ENCODE peak calls at places on chromosome 3, in five cellular contexts. One of them, this sample, is unnamed.
A peak's percentile ranks its signal among the peaks of the same experiment; 100 is the strongest.

GRCh38 chr3:66497288-66497972 is 3.4 kb downstream of the LRIG1 start:
- DNase-seq in CD8-positive, alpha-beta T cell: no peak
- DNase-seq in dorsolateral prefrontal cortex: no peak
- DNase-seq in stomach: no peak
- DNase-seq in PC-9: no peak
- DNase-seq in this sample: no peak

GRCh38 chr3:127550758-127551157 is 39.8 kb downstream of the TPRA1 start:
- DNase-seq in dorsolateral prefrontal cortex: no peak
- DNase-seq in stomach: no peak
- DNase-seq in PC-9: no peak
- DNase-seq in CD8-positive, alpha-beta T cell: no peak
- DNase-seq in this sample: no peak

GRCh38 chr3:160641675-160642330 is 35.2 kb upstream of the ARL14 start:
- DNase-seq in stomach: no peak
- DNase-seq in dorsolateral prefrontal cortex: no peak
- DNase-seq in CD8-positive, alpha-beta T cell: no peak
- DNase-seq in PC-9: no peak
- DNase-seq in this sample: no peak

GRCh38 chr3:129323651-129324294 is 45.1 kb downstream of the HMCES start:
- DNase-seq in dorsolateral prefrontal cortex: no peak
- DNase-seq in stomach: no peak
- DNase-seq in PC-9: no peak
- DNase-seq in CD8-positive, alpha-beta T cell: no peak
- DNase-seq in this sample: no peak

GRCh38 chr3:127712461-127712860 is 39.7 kb downstream of the ABTB1 start:
- DNase-seq in PC-9: no peak
- DNase-seq in stomach: no peak
- DNase-seq in CD8-positive, alpha-beta T cell: no peak
- DNase-seq in dorsolateral prefrontal cortex: peak; percentile 27
- DNase-seq in this sample: no peak

GRCh38 chr3:148727242-148727641 is 29.5 kb downstream of the AGTR1 start:
- DNase-seq in PC-9: peak; percentile 17
- DNase-seq in stomach: no peak
- DNase-seq in CD8-positive, alpha-beta T cell: no peak
- DNase-seq in dorsolateral prefrontal cortex: peak; percentile 35
- DNase-seq in this sample: no peak

GRCh38 chr3:32401541-32402052 is 9.9 kb downstream of the CMTM7 start:
- DNase-seq in PC-9: peak; percentile 67
- DNase-seq in CD8-positive, alpha-beta T cell: peak; percentile 67
- DNase-seq in dorsolateral prefrontal cortex: peak; percentile 68
- DNase-seq in stomach: peak; percentile 74
- DNase-seq in this sample: peak; percentile 85

GRCh38 chr3:2156244-2156847 is 57.7 kb downstream of the CNTN4 start:
- DNase-seq in stomach: no peak
- DNase-seq in dorsolateral prefrontal cortex: no peak
- DNase-seq in PC-9: peak; percentile 3
- DNase-seq in CD8-positive, alpha-beta T cell: no peak
- DNase-seq in this sample: no peak

GRCh38 chr3:177597325-177598109 is 400.2 kb upstream of the TBL1XR1 start:
- DNase-seq in dorsolateral prefrontal cortex: no peak
- DNase-seq in CD8-positive, alpha-beta T cell: peak; percentile 13
- DNase-seq in stomach: no peak
- DNase-seq in PC-9: peak; percentile 26
- DNase-seq in this sample: no peak

GRCh38 chr3:42492508-42493080 is 9.8 kb upstream of the VIPR1 start:
- DNase-seq in dorsolateral prefrontal cortex: no peak
- DNase-seq in CD8-positive, alpha-beta T cell: no peak
- DNase-seq in PC-9: no peak
- DNase-seq in stomach: no peak
- DNase-seq in this sample: peak; percentile 47

GRCh38 chr3:183317271-183317670 is 64.2 kb downstream of the B3GNT5 start:
- DNase-seq in CD8-positive, alpha-beta T cell: no peak
- DNase-seq in PC-9: no peak
- DNase-seq in dorsolateral prefrontal cortex: no peak
- DNase-seq in stomach: no peak
- DNase-seq in this sample: no peak

GRCh38 chr3:174198199-174198598 is 660.9 kb upstream of the NAALADL2 start:
- DNase-seq in stomach: no peak
- DNase-seq in dorsolateral prefrontal cortex: no peak
- DNase-seq in PC-9: no peak
- DNase-seq in CD8-positive, alpha-beta T cell: no peak
- DNase-seq in this sample: no peak

GRCh38 chr3:8712045-8712870 is 21.3 kb upstream of the CAV3 start:
- DNase-seq in stomach: no peak
- DNase-seq in dorsolateral prefrontal cortex: no peak
- DNase-seq in PC-9: no peak
- DNase-seq in CD8-positive, alpha-beta T cell: no peak
- DNase-seq in this sample: no peak

GRCh38 chr3:64848127-64848526 is 160.3 kb upstream of the ADAMTS9 start:
- DNase-seq in dorsolateral prefrontal cortex: no peak
- DNase-seq in CD8-positive, alpha-beta T cell: no peak
- DNase-seq in PC-9: no peak
- DNase-seq in stomach: no peak
- DNase-seq in this sample: no peak

GRCh38 chr3:37558580-37558979 is 303.1 kb upstream of the CTDSPL start:
- DNase-seq in dorsolateral prefrontal cortex: no peak
- DNase-seq in stomach: no peak
- DNase-seq in PC-9: no peak
- DNase-seq in CD8-positive, alpha-beta T cell: no peak
- DNase-seq in this sample: no peak

GRCh38 chr3:37902674-37903073 is 41.0 kb downstream of the CTDSPL start:
- DNase-seq in stomach: no peak
- DNase-seq in PC-9: no peak
- DNase-seq in dorsolateral prefrontal cortex: no peak
- DNase-seq in CD8-positive, alpha-beta T cell: no peak
- DNase-seq in this sample: no peak

GRCh38 chr3:129045675-129046036 is 14.9 kb upstream of the GP9 start:
- DNase-seq in dorsolateral prefrontal cortex: no peak
- DNase-seq in CD8-positive, alpha-beta T cell: peak; percentile 52
- DNase-seq in PC-9: no peak
- DNase-seq in stomach: no peak
- DNase-seq in this sample: no peak

GRCh38 chr3:126399348-126399730 is 4.6 kb downstream of the CFAP100 start:
- DNase-seq in dorsolateral prefrontal cortex: no peak
- DNase-seq in stomach: no peak
- DNase-seq in PC-9: peak; percentile 23
- DNase-seq in CD8-positive, alpha-beta T cell: no peak
- DNase-seq in this sample: no peak

GRCh38 chr3:32831062-32831461 is 13.3 kb downstream of the TRIM71 start:
- DNase-seq in CD8-positive, alpha-beta T cell: no peak
- DNase-seq in dorsolateral prefrontal cortex: no peak
- DNase-seq in PC-9: no peak
- DNase-seq in stomach: no peak
- DNase-seq in this sample: no peak

GRCh38 chr3:88440701-88441100 is 290.9 kb downstream of the C3orf38 start:
- DNase-seq in CD8-positive, alpha-beta T cell: no peak
- DNase-seq in PC-9: no peak
- DNase-seq in stomach: no peak
- DNase-seq in dorsolateral prefrontal cortex: no peak
- DNase-seq in this sample: no peak

GRCh38 chr3:167078070-167078622 is 302.0 kb downstream of the ZBBX start:
- DNase-seq in stomach: no peak
- DNase-seq in CD8-positive, alpha-beta T cell: no peak
- DNase-seq in PC-9: no peak
- DNase-seq in dorsolateral prefrontal cortex: no peak
- DNase-seq in this sample: no peak

GRCh38 chr3:48727511-48727910 is 10.5 kb upstream of the IP6K2 start:
- DNase-seq in dorsolateral prefrontal cortex: no peak
- DNase-seq in stomach: no peak
- DNase-seq in CD8-positive, alpha-beta T cell: no peak
- DNase-seq in PC-9: no peak
- DNase-seq in this sample: no peak

GRCh38 chr3:37530298-37530697 is 331.4 kb upstream of the CTDSPL start:
- DNase-seq in dorsolateral prefrontal cortex: no peak
- DNase-seq in stomach: no peak
- DNase-seq in PC-9: no peak
- DNase-seq in CD8-positive, alpha-beta T cell: no peak
- DNase-seq in this sample: no peak

GRCh38 chr3:109050591-109051167 is 67.3 kb downstream of the MORC1 start:
- DNase-seq in stomach: no peak
- DNase-seq in PC-9: peak; percentile 20
- DNase-seq in dorsolateral prefrontal cortex: no peak
- DNase-seq in CD8-positive, alpha-beta T cell: peak; percentile 7
- DNase-seq in this sample: no peak

GRCh38 chr3:189276481-189277190 is 104.9 kb downstream of the TPRG1 start:
- DNase-seq in PC-9: peak; percentile 27
- DNase-seq in CD8-positive, alpha-beta T cell: no peak
- DNase-seq in stomach: no peak
- DNase-seq in dorsolateral prefrontal cortex: no peak
- DNase-seq in this sample: no peak

GRCh38 chr3:1092771-1093170 is at the start of gene CNTN6:
- DNase-seq in PC-9: no peak
- DNase-seq in dorsolateral prefrontal cortex: peak; percentile 28
- DNase-seq in stomach: no peak
- DNase-seq in CD8-positive, alpha-beta T cell: no peak
- DNase-seq in this sample: no peak

GRCh38 chr3:37904614-37905047 is 43.0 kb downstream of the CTDSPL start:
- DNase-seq in CD8-positive, alpha-beta T cell: no peak
- DNase-seq in PC-9: no peak
- DNase-seq in dorsolateral prefrontal cortex: no peak
- DNase-seq in stomach: no peak
- DNase-seq in this sample: no peak

GRCh38 chr3:173622156-173622555 is 224.6 kb downstream of the NLGN1 start:
- DNase-seq in PC-9: no peak
- DNase-seq in stomach: no peak
- DNase-seq in dorsolateral prefrontal cortex: no peak
- DNase-seq in CD8-positive, alpha-beta T cell: no peak
- DNase-seq in this sample: no peak

GRCh38 chr3:154144825-154145465 is 23.8 kb downstream of the ARHGEF26 start:
- DNase-seq in stomach: no peak
- DNase-seq in CD8-positive, alpha-beta T cell: no peak
- DNase-seq in PC-9: no peak
- DNase-seq in dorsolateral prefrontal cortex: no peak
- DNase-seq in this sample: no peak

GRCh38 chr3:171427771-171428320 is 32.4 kb downstream of the TNIK start:
- DNase-seq in dorsolateral prefrontal cortex: no peak
- DNase-seq in stomach: no peak
- DNase-seq in CD8-positive, alpha-beta T cell: no peak
- DNase-seq in PC-9: no peak
- DNase-seq in this sample: no peak
- H3K4me3 ChIP-seq in dorsolateral prefrontal cortex: no peak overlapping the region
- H3K4me3 ChIP-seq in stomach: no peak overlapping the region
- H3K4me3 ChIP-seq in CD8-positive, alpha-beta T cell: no peak overlapping the region
- H3K4me3 ChIP-seq in PC-9: no peak overlapping the region
- H3K4me3 ChIP-seq in this sample: no peak overlapping the region

GRCh38 chr3:44065741-44066140 is 175.9 kb upstream of the TOPAZ1 start:
- DNase-seq in CD8-positive, alpha-beta T cell: no peak
- DNase-seq in dorsolateral prefrontal cortex: no peak
- DNase-seq in PC-9: no peak
- DNase-seq in stomach: no peak
- DNase-seq in this sample: no peak
- TF ChIP-seq CTCF in CD8-positive, alpha-beta T cell: no peak
- TF ChIP-seq CTCF in dorsolateral prefrontal cortex: no peak
- TF ChIP-seq CTCF in PC-9: no peak
- TF ChIP-seq CTCF in stomach: no peak
- TF ChIP-seq CTCF in this sample: no peak

DNA sequence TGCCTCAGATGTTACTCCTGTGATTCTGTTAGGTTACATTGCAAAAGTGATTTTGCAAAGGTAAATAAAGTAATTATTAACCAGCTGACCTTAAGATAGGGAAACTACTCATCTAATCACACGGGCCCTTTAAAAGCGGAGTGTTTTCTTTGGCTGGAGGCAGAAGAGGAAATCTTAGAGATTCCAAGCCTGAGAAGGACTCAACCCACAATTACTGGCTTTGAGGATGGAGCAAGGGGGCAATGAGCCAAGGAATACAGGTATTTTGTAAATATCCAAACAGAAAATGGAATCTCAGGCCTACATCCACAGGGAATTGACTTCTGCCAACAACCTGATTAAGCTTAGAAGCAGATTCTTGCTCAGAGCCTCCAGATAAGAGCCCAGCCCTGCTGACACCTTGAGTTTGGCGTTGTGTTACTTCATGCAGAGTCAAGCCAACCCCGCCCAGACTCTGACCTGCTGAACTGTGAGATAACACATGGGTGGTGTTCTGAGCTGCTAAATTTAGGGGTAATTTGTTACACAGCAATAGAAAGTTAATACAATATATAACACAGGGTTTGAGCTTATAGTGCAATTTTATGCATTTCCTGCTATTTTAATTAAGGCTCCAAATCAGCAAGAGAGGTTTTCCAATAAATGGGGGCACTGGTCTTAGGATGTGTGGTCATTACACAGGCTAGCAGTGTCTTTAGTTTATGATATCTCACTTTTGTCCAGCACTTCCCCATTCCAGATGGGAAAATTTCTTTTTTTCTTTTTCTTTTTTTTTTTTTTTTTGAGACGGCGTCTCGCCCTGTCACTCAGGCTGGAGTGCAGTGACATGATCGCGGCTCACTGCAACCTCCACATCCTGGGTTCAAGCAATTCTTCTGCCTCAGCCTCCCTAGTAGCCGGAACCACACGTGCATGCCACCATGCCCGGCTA is 19.5 kb downstream of the NFKBIZ start:
- DNase-seq in PC-9: peak; percentile 26
- DNase-seq in CD8-positive, alpha-beta T cell: no peak
- DNase-seq in stomach: peak; percentile 67
- DNase-seq in dorsolateral prefrontal cortex: no peak
- DNase-seq in this sample: no peak
- H3K27ac ChIP-seq in PC-9: no peak overlapping the region
- H3K27ac ChIP-seq in CD8-positive, alpha-beta T cell: no peak overlapping the region
- H3K27ac ChIP-seq in stomach: no peak overlapping the region
- H3K27ac ChIP-seq in dorsolateral prefrontal cortex: no peak overlapping the region
- H3K27ac ChIP-seq in this sample: no peak overlapping the region

DNA sequence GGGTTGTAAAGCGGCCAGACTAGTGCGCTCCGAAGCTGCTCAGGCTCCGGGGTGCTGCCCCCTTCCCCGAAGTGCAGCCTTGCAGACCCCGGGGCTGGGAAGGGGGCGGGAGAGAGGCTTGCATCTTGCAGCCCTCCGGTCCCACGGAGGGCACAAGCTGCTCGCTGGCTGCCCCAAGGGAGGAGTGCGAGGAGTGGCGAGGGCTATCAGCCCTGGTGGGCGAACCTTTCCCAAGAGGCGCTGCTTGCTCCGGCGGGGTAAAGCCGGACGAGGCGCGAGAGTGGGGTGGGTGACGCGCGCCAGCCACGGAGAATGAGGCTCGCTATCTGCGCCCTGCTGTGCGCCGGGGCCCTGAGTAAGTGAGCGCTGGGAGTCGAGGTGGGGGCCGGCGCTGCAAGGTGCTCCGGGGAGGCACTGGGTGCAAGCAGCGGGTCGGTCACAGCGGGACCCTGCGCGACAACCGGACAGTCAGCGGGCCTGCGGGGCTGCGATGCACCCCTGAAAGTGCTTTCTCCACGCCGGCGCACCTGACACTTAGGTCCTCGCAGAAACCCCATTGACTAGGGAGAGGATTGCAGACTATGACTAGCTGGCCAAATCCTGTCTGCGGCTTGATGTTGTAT is 12.7 kb upstream of the TOPBP1 start:
- DNase-seq in dorsolateral prefrontal cortex: no peak
- DNase-seq in CD8-positive, alpha-beta T cell: no peak
- DNase-seq in stomach: no peak
- DNase-seq in PC-9: no peak
- DNase-seq in this sample: no peak
- H3K4me3 ChIP-seq in dorsolateral prefrontal cortex: peak overlapping the region; percentile 59
- H3K4me3 ChIP-seq in CD8-positive, alpha-beta T cell: no peak overlapping the region
- H3K4me3 ChIP-seq in stomach: peak overlapping the region; percentile 6
- H3K4me3 ChIP-seq in PC-9: no peak overlapping the region
- H3K4me3 ChIP-seq in this sample: no peak overlapping the region

This sample was measured in coronary artery.